ENCODE peak calls at places on chromosomes 16 and 17, in five cellular contexts. A, Y, G, J and Q are unnamed samples.

GRCh38 chr16:31094088-31094423 is 541 bp downstream of the VKORC1 start:
- DNase-seq in A (no peak), Y (no peak), G (peak), J (no peak), Q (no peak)

GRCh38 chr16:49012961-49013726 is 268.5 kb downstream of the CBLN1 start:
- DNase-seq in A (no peak), Y (no peak), G (no peak), J (no peak), Q (no peak)

GRCh38 chr17:80940171-80941123 is 51.2 kb upstream of the CHMP6 start:
- DNase-seq in A (no peak), Y (no peak), G (no peak), J (no peak), Q (no peak)

GRCh38 chr16:53417011-53417410 is 17.3 kb upstream of the RBL2 start:
- DNase-seq in A (peak), Y (no peak), G (no peak), J (no peak), Q (peak)

GRCh38 chr17:17377568-17377967 is 74.4 kb downstream of the NT5M start:
- DNase-seq in A (no peak), Y (no peak), G (no peak), J (no peak), Q (no peak)

GRCh38 chr17:70033165-70033564 is 41.9 kb upstream of the KCNJ16 start:
- DNase-seq in A (no peak), Y (no peak), G (no peak), J (no peak), Q (no peak)

GRCh38 chr16:84183911-84184310 is 2.9 kb downstream of the TAF1C start:
- DNase-seq in A (no peak), Y (no peak), G (peak), J (no peak), Q (no peak)

GRCh38 chr17:72587773-72588511 is 467.1 kb downstream of the SOX9 start:
- DNase-seq in A (no peak), Y (no peak), G (peak), J (peak), Q (peak)

GRCh38 chr17:62754696-62755095 is 53.4 kb downstream of the MARCHF10 start:
- DNase-seq in A (peak), Y (no peak), G (no peak), J (no peak), Q (no peak)

GRCh38 chr17:8557176-8557806 is 73.2 kb downstream of the MYH10 start:
- DNase-seq in A (peak), Y (no peak), G (no peak), J (no peak), Q (no peak)

GRCh38 chr16:52562770-52563169 is 15.8 kb upstream of the TOX3 start:
- DNase-seq in A (no peak), Y (no peak), G (no peak), J (no peak), Q (no peak)

GRCh38 chr17:43372273-43372911 is 26.4 kb upstream of the ARL4D start:
- DNase-seq in A (no peak), Y (no peak), G (no peak), J (no peak), Q (no peak)

GRCh38 chr17:7854851-7855642 is at the start of gene TMEM88:
- DNase-seq in A (no peak), Y (no peak), G (no peak), J (no peak), Q (no peak)

GRCh38 chr17:78529871-78530670 is 47.1 kb downstream of the DNAH17 start:
- DNase-seq in A (no peak), Y (no peak), G (no peak), J (no peak), Q (no peak)

GRCh38 chr16:49338867-49339266 is 34.7 kb upstream of the C16orf78 start:
- DNase-seq in A (no peak), Y (no peak), G (no peak), J (no peak), Q (no peak)

GRCh38 chr17:82101767-82102679 is 4.0 kb upstream of the FASN start:
- DNase-seq in A (no peak), Y (no peak), G (no peak), J (no peak), Q (no peak)

GRCh38 chr16:86080131-86080875 is 181.3 kb downstream of the IRF8 start:
- DNase-seq in A (no peak), Y (no peak), G (no peak), J (no peak), Q (no peak)

GRCh38 chr17:79617304-79617703 is 6.5 kb upstream of the RBFOX3 start:
- DNase-seq in A (no peak), Y (no peak), G (no peak), J (no peak), Q (no peak)

GRCh38 chr17:80802626-80803450 is 188.8 kb upstream of the CHMP6 start:
- DNase-seq in A (no peak), Y (no peak), G (no peak), J (no peak), Q (no peak)

GRCh38 chr17:79951361-79952264 is 84.1 kb downstream of the TBC1D16 start:
- DNase-seq in A (peak), Y (no peak), G (no peak), J (no peak), Q (peak)